ENCODE peak calls at places on chromosomes 7 and 10, in four cellular contexts. One of them, this sample, is unnamed.

GRCh38 chr10:71038234-71038633 is 149.9 kb upstream of the PCBD1 start:
- DNase-seq in left ventricle myocardium inferior: no peak
- DNase-seq in stimulated activated CD8-positive, alpha-beta memory T cell treated with anti-CD3 and anti-CD28 coated beads, Interleukin-7, amount 100 ng/mL, for 1 hour: no peak
- DNase-seq in T follicular helper cell: no peak
- DNase-seq in this sample: no peak

GRCh38 chr7:45359250-45359649 is 201.7 kb downstream of the RAMP3 start:
- DNase-seq in stimulated activated CD8-positive, alpha-beta memory T cell treated with anti-CD3 and anti-CD28 coated beads, Interleukin-7, amount 100 ng/mL, for 1 hour: no peak
- DNase-seq in left ventricle myocardium inferior: no peak
- DNase-seq in T follicular helper cell: no peak
- DNase-seq in this sample: no peak

GRCh38 chr10:860519-860918 is 71.0 kb downstream of the LARP4B start:
- DNase-seq in left ventricle myocardium inferior: no peak
- DNase-seq in T follicular helper cell: no peak
- DNase-seq in stimulated activated CD8-positive, alpha-beta memory T cell treated with anti-CD3 and anti-CD28 coated beads, Interleukin-7, amount 100 ng/mL, for 1 hour: no peak
- DNase-seq in this sample: no peak

GRCh38 chr10:10798543-10799192 is 219.0 kb upstream of the CELF2 start:
- DNase-seq in T follicular helper cell: no peak
- DNase-seq in stimulated activated CD8-positive, alpha-beta memory T cell treated with anti-CD3 and anti-CD28 coated beads, Interleukin-7, amount 100 ng/mL, for 1 hour: no peak
- DNase-seq in left ventricle myocardium inferior: peak; percentile 20
- DNase-seq in this sample: no peak

GRCh38 chr7:1720325-1720724 is 50.2 kb downstream of the ELFN1 start:
- DNase-seq in left ventricle myocardium inferior: no peak
- DNase-seq in stimulated activated CD8-positive, alpha-beta memory T cell treated with anti-CD3 and anti-CD28 coated beads, Interleukin-7, amount 100 ng/mL, for 1 hour: no peak
- DNase-seq in T follicular helper cell: no peak
- DNase-seq in this sample: no peak

GRCh38 chr10:126153686-126154628 is 234.3 kb downstream of the ADAM12 start:
- DNase-seq in stimulated activated CD8-positive, alpha-beta memory T cell treated with anti-CD3 and anti-CD28 coated beads, Interleukin-7, amount 100 ng/mL, for 1 hour: no peak
- DNase-seq in T follicular helper cell: no peak
- DNase-seq in left ventricle myocardium inferior: no peak
- DNase-seq in this sample: no peak

GRCh38 chr7:99860281-99861127 is 16.3 kb downstream of the OR2AE1 start:
- DNase-seq in stimulated activated CD8-positive, alpha-beta memory T cell treated with anti-CD3 and anti-CD28 coated beads, Interleukin-7, amount 100 ng/mL, for 1 hour: no peak
- DNase-seq in T follicular helper cell: no peak
- DNase-seq in left ventricle myocardium inferior: no peak
- DNase-seq in this sample: no peak

GRCh38 chr10:11805792-11806191 is 17.4 kb upstream of the PROSER2 start:
- DNase-seq in T follicular helper cell: no peak
- DNase-seq in left ventricle myocardium inferior: no peak
- DNase-seq in stimulated activated CD8-positive, alpha-beta memory T cell treated with anti-CD3 and anti-CD28 coated beads, Interleukin-7, amount 100 ng/mL, for 1 hour: no peak
- DNase-seq in this sample: no peak

GRCh38 chr10:30346135-30346534 is 2.9 kb downstream of the MTPAP start:
- DNase-seq in T follicular helper cell: no peak
- DNase-seq in stimulated activated CD8-positive, alpha-beta memory T cell treated with anti-CD3 and anti-CD28 coated beads, Interleukin-7, amount 100 ng/mL, for 1 hour: no peak
- DNase-seq in left ventricle myocardium inferior: no peak
- DNase-seq in this sample: no peak

GRCh38 chr7:37927739-37928444 is 7.5 kb downstream of the EPDR1 start:
- DNase-seq in left ventricle myocardium inferior: no peak
- DNase-seq in stimulated activated CD8-positive, alpha-beta memory T cell treated with anti-CD3 and anti-CD28 coated beads, Interleukin-7, amount 100 ng/mL, for 1 hour: no peak
- DNase-seq in T follicular helper cell: no peak
- DNase-seq in this sample: no peak

GRCh38 chr10:32938554-32939061 is 19.4 kb downstream of the ITGB1 start:
- DNase-seq in T follicular helper cell: no peak
- DNase-seq in stimulated activated CD8-positive, alpha-beta memory T cell treated with anti-CD3 and anti-CD28 coated beads, Interleukin-7, amount 100 ng/mL, for 1 hour: no peak
- DNase-seq in left ventricle myocardium inferior: peak; percentile 27
- DNase-seq in this sample: no peak

GRCh38 chr7:154371424-154371823 is 319.2 kb downstream of the DPP6 start:
- DNase-seq in T follicular helper cell: no peak
- DNase-seq in stimulated activated CD8-positive, alpha-beta memory T cell treated with anti-CD3 and anti-CD28 coated beads, Interleukin-7, amount 100 ng/mL, for 1 hour: no peak
- DNase-seq in left ventricle myocardium inferior: no peak
- DNase-seq in this sample: no peak

GRCh38 chr7:107232568-107233090 is 63.8 kb downstream of the HBP1 start:
- DNase-seq in T follicular helper cell: no peak
- DNase-seq in left ventricle myocardium inferior: no peak
- DNase-seq in stimulated activated CD8-positive, alpha-beta memory T cell treated with anti-CD3 and anti-CD28 coated beads, Interleukin-7, amount 100 ng/mL, for 1 hour: no peak
- DNase-seq in this sample: no peak

GRCh38 chr7:105718511-105718925 is 137.2 kb upstream of the EFCAB10 start:
- DNase-seq in stimulated activated CD8-positive, alpha-beta memory T cell treated with anti-CD3 and anti-CD28 coated beads, Interleukin-7, amount 100 ng/mL, for 1 hour: no peak
- DNase-seq in T follicular helper cell: no peak
- DNase-seq in left ventricle myocardium inferior: peak; percentile 26
- DNase-seq in this sample: no peak

GRCh38 chr10:60426425-60426824 is 36.8 kb upstream of the ANK3 start:
- DNase-seq in stimulated activated CD8-positive, alpha-beta memory T cell treated with anti-CD3 and anti-CD28 coated beads, Interleukin-7, amount 100 ng/mL, for 1 hour: no peak
- DNase-seq in left ventricle myocardium inferior: no peak
- DNase-seq in T follicular helper cell: no peak
- DNase-seq in this sample: no peak

GRCh38 chr7:31488562-31489203 is 25.2 kb upstream of the ITPRID1 start:
- DNase-seq in stimulated activated CD8-positive, alpha-beta memory T cell treated with anti-CD3 and anti-CD28 coated beads, Interleukin-7, amount 100 ng/mL, for 1 hour: no peak
- DNase-seq in T follicular helper cell: no peak
- DNase-seq in left ventricle myocardium inferior: peak; percentile 18
- DNase-seq in this sample: no peak

GRCh38 chr10:71484352-71484751 is 87.6 kb downstream of the CDH23 start:
- DNase-seq in left ventricle myocardium inferior: peak; percentile 53
- DNase-seq in stimulated activated CD8-positive, alpha-beta memory T cell treated with anti-CD3 and anti-CD28 coated beads, Interleukin-7, amount 100 ng/mL, for 1 hour: no peak
- DNase-seq in T follicular helper cell: no peak
- DNase-seq in this sample: no peak

GRCh38 chr7:875476-876076 is 778 bp upstream of the GET4 start:
- DNase-seq in left ventricle myocardium inferior: no peak
- DNase-seq in stimulated activated CD8-positive, alpha-beta memory T cell treated with anti-CD3 and anti-CD28 coated beads, Interleukin-7, amount 100 ng/mL, for 1 hour: no peak
- DNase-seq in T follicular helper cell: no peak
- DNase-seq in this sample: no peak

GRCh38 chr7:154984601-154985188 is 18.2 kb downstream of the PAXIP1 start:
- DNase-seq in T follicular helper cell: no peak
- DNase-seq in stimulated activated CD8-positive, alpha-beta memory T cell treated with anti-CD3 and anti-CD28 coated beads, Interleukin-7, amount 100 ng/mL, for 1 hour: no peak
- DNase-seq in left ventricle myocardium inferior: no peak
- DNase-seq in this sample: no peak

GRCh38 chr10:4086041-4086886 is 301.3 kb upstream of the KLF6 start:
- DNase-seq in stimulated activated CD8-positive, alpha-beta memory T cell treated with anti-CD3 and anti-CD28 coated beads, Interleukin-7, amount 100 ng/mL, for 1 hour: no peak
- DNase-seq in left ventricle myocardium inferior: no peak
- DNase-seq in T follicular helper cell: no peak
- DNase-seq in this sample: no peak

GRCh38 chr7:155815332-155816191 is 3.3 kb upstream of the SHH start:
- DNase-seq in T follicular helper cell: peak; percentile 15
- DNase-seq in stimulated activated CD8-positive, alpha-beta memory T cell treated with anti-CD3 and anti-CD28 coated beads, Interleukin-7, amount 100 ng/mL, for 1 hour: no peak
- DNase-seq in left ventricle myocardium inferior: no peak
- DNase-seq in this sample: no peak

GRCh38 chr10:106278385-106278784 is 886.1 kb downstream of the SORCS1 start:
- DNase-seq in stimulated activated CD8-positive, alpha-beta memory T cell treated with anti-CD3 and anti-CD28 coated beads, Interleukin-7, amount 100 ng/mL, for 1 hour: no peak
- DNase-seq in left ventricle myocardium inferior: no peak
- DNase-seq in T follicular helper cell: no peak
- DNase-seq in this sample: no peak

GRCh38 chr10:66925896-66926719 is at the start of gene LRRTM3:
- DNase-seq in stimulated activated CD8-positive, alpha-beta memory T cell treated with anti-CD3 and anti-CD28 coated beads, Interleukin-7, amount 100 ng/mL, for 1 hour: no peak
- DNase-seq in left ventricle myocardium inferior: peak; percentile 19
- DNase-seq in T follicular helper cell: no peak
- DNase-seq in this sample: no peak

GRCh38 chr10:123651421-123652047 is 14.6 kb upstream of the GPR26 start:
- DNase-seq in left ventricle myocardium inferior: no peak
- DNase-seq in stimulated activated CD8-positive, alpha-beta memory T cell treated with anti-CD3 and anti-CD28 coated beads, Interleukin-7, amount 100 ng/mL, for 1 hour: no peak
- DNase-seq in T follicular helper cell: no peak
- DNase-seq in this sample: no peak

GRCh38 chr10:76939862-76940495 is 697.6 kb downstream of the KCNMA1 start:
- DNase-seq in T follicular helper cell: no peak
- DNase-seq in stimulated activated CD8-positive, alpha-beta memory T cell treated with anti-CD3 and anti-CD28 coated beads, Interleukin-7, amount 100 ng/mL, for 1 hour: no peak
- DNase-seq in left ventricle myocardium inferior: no peak
- DNase-seq in this sample: no peak

GRCh38 chr10:119448579-119449209 is 93.8 kb downstream of the RGS10 start:
- DNase-seq in T follicular helper cell: no peak
- DNase-seq in stimulated activated CD8-positive, alpha-beta memory T cell treated with anti-CD3 and anti-CD28 coated beads, Interleukin-7, amount 100 ng/mL, for 1 hour: no peak
- DNase-seq in left ventricle myocardium inferior: no peak
- DNase-seq in this sample: no peak

GRCh38 chr7:19413444-19413965 is 268.3 kb upstream of the FERD3L start:
- DNase-seq in T follicular helper cell: no peak
- DNase-seq in stimulated activated CD8-positive, alpha-beta memory T cell treated with anti-CD3 and anti-CD28 coated beads, Interleukin-7, amount 100 ng/mL, for 1 hour: no peak
- DNase-seq in left ventricle myocardium inferior: no peak
- DNase-seq in this sample: no peak

GRCh38 chr7:102182016-102182415 is 104.7 kb upstream of the SH2B2 start:
- DNase-seq in T follicular helper cell: no peak
- DNase-seq in stimulated activated CD8-positive, alpha-beta memory T cell treated with anti-CD3 and anti-CD28 coated beads, Interleukin-7, amount 100 ng/mL, for 1 hour: no peak
- DNase-seq in left ventricle myocardium inferior: no peak
- DNase-seq in this sample: no peak

GRCh38 chr7:130381468-130382312 is 1.4 kb downstream of the CPA1 start:
- DNase-seq in left ventricle myocardium inferior: no peak
- DNase-seq in stimulated activated CD8-positive, alpha-beta memory T cell treated with anti-CD3 and anti-CD28 coated beads, Interleukin-7, amount 100 ng/mL, for 1 hour: no peak
- DNase-seq in T follicular helper cell: no peak
- DNase-seq in this sample: no peak

GRCh38 chr7:106737202-106737562 is 76.2 kb upstream of the CCDC71L start:
- DNase-seq in stimulated activated CD8-positive, alpha-beta memory T cell treated with anti-CD3 and anti-CD28 coated beads, Interleukin-7, amount 100 ng/mL, for 1 hour: no peak
- DNase-seq in left ventricle myocardium inferior: no peak
- DNase-seq in T follicular helper cell: no peak
- DNase-seq in this sample: no peak

GRCh38 chr10:15197276-15197675 is 28.8 kb upstream of the NMT2 start:
- DNase-seq in T follicular helper cell: no peak
- DNase-seq in stimulated activated CD8-positive, alpha-beta memory T cell treated with anti-CD3 and anti-CD28 coated beads, Interleukin-7, amount 100 ng/mL, for 1 hour: no peak
- DNase-seq in left ventricle myocardium inferior: no peak
- DNase-seq in this sample: no peak

GRCh38 chr10:102997998-102998397 is 79.9 kb downstream of the CNNM2 start:
- DNase-seq in stimulated activated CD8-positive, alpha-beta memory T cell treated with anti-CD3 and anti-CD28 coated beads, Interleukin-7, amount 100 ng/mL, for 1 hour: no peak
- DNase-seq in left ventricle myocardium inferior: no peak
- DNase-seq in T follicular helper cell: no peak
- DNase-seq in this sample: no peak

GRCh38 chr10:110226555-110226925 is 19.1 kb downstream of the MXI1 start:
- DNase-seq in left ventricle myocardium inferior: peak; percentile 91
- DNase-seq in T follicular helper cell: peak; percentile 86
- DNase-seq in stimulated activated CD8-positive, alpha-beta memory T cell treated with anti-CD3 and anti-CD28 coated beads, Interleukin-7, amount 100 ng/mL, for 1 hour: peak; percentile 62
- DNase-seq in this sample: peak; percentile 93

GRCh38 chr7:142153400-142153799 is 41.9 kb downstream of the MGAM2 start:
- DNase-seq in stimulated activated CD8-positive, alpha-beta memory T cell treated with anti-CD3 and anti-CD28 coated beads, Interleukin-7, amount 100 ng/mL, for 1 hour: no peak
- DNase-seq in left ventricle myocardium inferior: no peak
- DNase-seq in T follicular helper cell: no peak
- DNase-seq in this sample: no peak

GRCh38 chr10:9437131-9437530 is 1382.6 kb downstream of the GATA3 start:
- DNase-seq in left ventricle myocardium inferior: no peak
- DNase-seq in T follicular helper cell: no peak
- DNase-seq in stimulated activated CD8-positive, alpha-beta memory T cell treated with anti-CD3 and anti-CD28 coated beads, Interleukin-7, amount 100 ng/mL, for 1 hour: no peak
- DNase-seq in this sample: no peak

GRCh38 chr7:140688341-140688740 is 8.2 kb upstream of the NDUFB2 start:
- DNase-seq in stimulated activated CD8-positive, alpha-beta memory T cell treated with anti-CD3 and anti-CD28 coated beads, Interleukin-7, amount 100 ng/mL, for 1 hour: no peak
- DNase-seq in left ventricle myocardium inferior: no peak
- DNase-seq in T follicular helper cell: no peak
- DNase-seq in this sample: no peak

This sample was measured in esophagus squamous epithelium.